ENCODE peak calls at places on chromosomes 5 and 9, in eight cellular contexts. One of them, this sample, is unnamed.

GRCh38 chr5:76547242-76547890 is 75.8 kb downstream of the F2RL2 start:
- DNase-seq in T-helper 2 cell: no peak
- DNase-seq in spleen: no peak
- DNase-seq in non-pigmented ciliary epithelial cell: no peak
- DNase-seq in adrenal gland: no peak
- DNase-seq in NCI-H2081: no peak
- DNase-seq in DMS79: no peak
- DNase-seq in RPMI7951: no peak
- DNase-seq in this sample: no peak

GRCh38 chr5:73422164-73422563 is 26.4 kb downstream of the FOXD1 start:
- DNase-seq in T-helper 2 cell: no peak
- DNase-seq in spleen: no peak
- DNase-seq in non-pigmented ciliary epithelial cell: no peak
- DNase-seq in adrenal gland: no peak
- DNase-seq in NCI-H2081: no peak
- DNase-seq in DMS79: no peak
- DNase-seq in RPMI7951: no peak
- DNase-seq in this sample: no peak

GRCh38 chr9:112072721-112073553 is 102.2 kb downstream of the SUSD1 start:
- DNase-seq in T-helper 2 cell: no peak
- DNase-seq in spleen: no peak
- DNase-seq in non-pigmented ciliary epithelial cell: peak
- DNase-seq in adrenal gland: no peak
- DNase-seq in NCI-H2081: no peak
- DNase-seq in DMS79: no peak
- DNase-seq in RPMI7951: peak
- DNase-seq in this sample: no peak

GRCh38 chr9:130296783-130297055 is 31.2 kb downstream of the HMCN2 start:
- DNase-seq in T-helper 2 cell: no peak
- DNase-seq in spleen: no peak
- DNase-seq in non-pigmented ciliary epithelial cell: no peak
- DNase-seq in adrenal gland: no peak
- DNase-seq in NCI-H2081: no peak
- DNase-seq in DMS79: no peak
- DNase-seq in RPMI7951: no peak
- DNase-seq in this sample: no peak

GRCh38 chr9:35489313-35490154 is at the start of gene RUSC2:
- DNase-seq in T-helper 2 cell: no peak
- DNase-seq in spleen: peak
- DNase-seq in non-pigmented ciliary epithelial cell: no peak
- DNase-seq in adrenal gland: peak
- DNase-seq in NCI-H2081: peak
- DNase-seq in DMS79: peak
- DNase-seq in RPMI7951: peak
- DNase-seq in this sample: peak

GRCh38 chr9:118303216-118303615 is 599.0 kb downstream of the TLR4 start:
- DNase-seq in T-helper 2 cell: no peak
- DNase-seq in spleen: no peak
- DNase-seq in non-pigmented ciliary epithelial cell: no peak
- DNase-seq in adrenal gland: no peak
- DNase-seq in NCI-H2081: no peak
- DNase-seq in DMS79: no peak
- DNase-seq in RPMI7951: no peak
- DNase-seq in this sample: no peak

GRCh38 chr5:128572546-128573339 is 34.7 kb upstream of the FBN2 start:
- DNase-seq in T-helper 2 cell: no peak
- DNase-seq in spleen: no peak
- DNase-seq in non-pigmented ciliary epithelial cell: no peak
- DNase-seq in adrenal gland: no peak
- DNase-seq in NCI-H2081: no peak
- DNase-seq in DMS79: no peak
- DNase-seq in RPMI7951: no peak
- DNase-seq in this sample: no peak

GRCh38 chr9:130034570-130034969 is 8.4 kb downstream of the FNBP1 start:
- DNase-seq in T-helper 2 cell: no peak
- DNase-seq in spleen: no peak
- DNase-seq in non-pigmented ciliary epithelial cell: no peak
- DNase-seq in adrenal gland: no peak
- DNase-seq in NCI-H2081: no peak
- DNase-seq in DMS79: no peak
- DNase-seq in RPMI7951: peak
- DNase-seq in this sample: no peak

GRCh38 chr5:120451445-120451844 is 12.7 kb upstream of the PRR16 start:
- DNase-seq in T-helper 2 cell: no peak
- DNase-seq in spleen: no peak
- DNase-seq in non-pigmented ciliary epithelial cell: no peak
- DNase-seq in adrenal gland: no peak
- DNase-seq in NCI-H2081: no peak
- DNase-seq in DMS79: no peak
- DNase-seq in RPMI7951: no peak
- DNase-seq in this sample: no peak

GRCh38 chr5:141734501-141735231 is 52.6 kb upstream of the ARAP3 start:
- DNase-seq in T-helper 2 cell: no peak
- DNase-seq in spleen: no peak
- DNase-seq in non-pigmented ciliary epithelial cell: no peak
- DNase-seq in adrenal gland: peak
- DNase-seq in NCI-H2081: no peak
- DNase-seq in DMS79: peak
- DNase-seq in RPMI7951: peak
- DNase-seq in this sample: peak

GRCh38 chr5:122019936-122020590 is 58.0 kb downstream of the LOX start:
- DNase-seq in T-helper 2 cell: no peak
- DNase-seq in spleen: no peak
- DNase-seq in non-pigmented ciliary epithelial cell: no peak
- DNase-seq in adrenal gland: no peak
- DNase-seq in NCI-H2081: no peak
- DNase-seq in DMS79: no peak
- DNase-seq in RPMI7951: no peak
- DNase-seq in this sample: no peak

GRCh38 chr9:20357207-20357503 is 265.1 kb downstream of the MLLT3 start:
- DNase-seq in T-helper 2 cell: no peak
- DNase-seq in spleen: no peak
- DNase-seq in non-pigmented ciliary epithelial cell: no peak
- DNase-seq in adrenal gland: no peak
- DNase-seq in NCI-H2081: no peak
- DNase-seq in DMS79: no peak
- DNase-seq in RPMI7951: no peak
- DNase-seq in this sample: no peak

GRCh38 chr5:41788800-41789395 is 81.3 kb downstream of the OXCT1 start:
- DNase-seq in T-helper 2 cell: no peak
- DNase-seq in spleen: no peak
- DNase-seq in non-pigmented ciliary epithelial cell: peak
- DNase-seq in adrenal gland: no peak
- DNase-seq in NCI-H2081: peak
- DNase-seq in DMS79: no peak
- DNase-seq in RPMI7951: peak
- DNase-seq in this sample: no peak

GRCh38 chr9:121048618-121049017 is 1.5 kb downstream of the C5 start:
- DNase-seq in T-helper 2 cell: no peak
- DNase-seq in spleen: no peak
- DNase-seq in non-pigmented ciliary epithelial cell: no peak
- DNase-seq in adrenal gland: no peak
- DNase-seq in NCI-H2081: no peak
- DNase-seq in DMS79: no peak
- DNase-seq in RPMI7951: no peak
- DNase-seq in this sample: no peak

GRCh38 chr5:24720743-24721142 is 76.0 kb upstream of the CDH10 start:
- DNase-seq in T-helper 2 cell: no peak
- DNase-seq in spleen: no peak
- DNase-seq in non-pigmented ciliary epithelial cell: no peak
- DNase-seq in adrenal gland: no peak
- DNase-seq in NCI-H2081: no peak
- DNase-seq in DMS79: no peak
- DNase-seq in RPMI7951: no peak
- DNase-seq in this sample: no peak

GRCh38 chr5:1113805-1114586 is 2.1 kb upstream of the SLC12A7 start:
- DNase-seq in T-helper 2 cell: no peak
- DNase-seq in spleen: no peak
- DNase-seq in non-pigmented ciliary epithelial cell: no peak
- DNase-seq in adrenal gland: no peak
- DNase-seq in NCI-H2081: no peak
- DNase-seq in DMS79: no peak
- DNase-seq in RPMI7951: no peak
- DNase-seq in this sample: no peak

GRCh38 chr5:177478711-177479646 is 5.5 kb upstream of the DBN1 start:
- DNase-seq in T-helper 2 cell: no peak
- DNase-seq in spleen: peak
- DNase-seq in non-pigmented ciliary epithelial cell: no peak
- DNase-seq in adrenal gland: peak
- DNase-seq in NCI-H2081: no peak
- DNase-seq in DMS79: peak
- DNase-seq in RPMI7951: no peak
- DNase-seq in this sample: peak

GRCh38 chr5:91499943-91500531 is 116.9 kb upstream of the ARRDC3 start:
- DNase-seq in T-helper 2 cell: no peak
- DNase-seq in spleen: no peak
- DNase-seq in non-pigmented ciliary epithelial cell: no peak
- DNase-seq in adrenal gland: no peak
- DNase-seq in NCI-H2081: peak
- DNase-seq in DMS79: no peak
- DNase-seq in RPMI7951: peak
- DNase-seq in this sample: no peak

GRCh38 chr9:68869020-68869419 is 144.9 kb downstream of the PRKACG start:
- DNase-seq in T-helper 2 cell: no peak
- DNase-seq in spleen: no peak
- DNase-seq in non-pigmented ciliary epithelial cell: no peak
- DNase-seq in adrenal gland: no peak
- DNase-seq in NCI-H2081: no peak
- DNase-seq in DMS79: no peak
- DNase-seq in RPMI7951: no peak
- DNase-seq in this sample: no peak

GRCh38 chr5:81234299-81234698 is 1.2 kb downstream of the CKMT2 start:
- DNase-seq in T-helper 2 cell: no peak
- DNase-seq in spleen: no peak
- DNase-seq in non-pigmented ciliary epithelial cell: no peak
- DNase-seq in adrenal gland: no peak
- DNase-seq in NCI-H2081: no peak
- DNase-seq in DMS79: no peak
- DNase-seq in RPMI7951: no peak
- DNase-seq in this sample: no peak

GRCh38 chr5:39218482-39219381 is 631 bp downstream of the FYB1 start:
- DNase-seq in T-helper 2 cell: no peak
- DNase-seq in spleen: no peak
- DNase-seq in non-pigmented ciliary epithelial cell: no peak
- DNase-seq in adrenal gland: no peak
- DNase-seq in NCI-H2081: no peak
- DNase-seq in DMS79: no peak
- DNase-seq in RPMI7951: no peak
- DNase-seq in this sample: peak

This sample was measured in uterus.